ENCODE peak calls at places on chromosomes 11 and 22, in eight cellular contexts. M is brain microvascular endothelial cell, R is GM12865, Y is astrocyte of the spinal cord, N is GM13976, K is ovary, I is Calu3, X is cardiac fibroblast. A is an unnamed sample.

GRCh38 chr11:87097582-87097981 is 59.8 kb downstream of the TMEM135 start:
- DNase-seq in M (peak; percentile 22), R (peak; percentile 41), Y (peak; percentile 18), N (peak; percentile 62), K (peak; percentile 39), I (peak; percentile 40), X (peak; percentile 52), A (no peak)

GRCh38 chr22:43295660-43296059 is 47.5 kb downstream of the SCUBE1 start:
- DNase-seq in M (no peak), R (no peak), Y (no peak), N (no peak), K (no peak), I (no peak), X (no peak), A (no peak)

GRCh38 chr11:24312464-24313238 is 184.2 kb upstream of the LUZP2 start:
- DNase-seq in M (peak; percentile 92), R (no peak), Y (peak; percentile 66), N (no peak), K (no peak), I (no peak), X (peak; percentile 36), A (no peak)

GRCh38 chr22:20644071-20644642 is 129.8 kb upstream of the SERPIND1 start:
- DNase-seq in M (no peak), R (no peak), Y (no peak), N (no peak), K (no peak), I (no peak), X (no peak), A (no peak)

GRCh38 chr22:44931077-44931540 is 78.7 kb downstream of the PHF21B start:
- DNase-seq in M (no peak), R (no peak), Y (no peak), N (no peak), K (peak; percentile 70), I (no peak), X (no peak), A (no peak)

GRCh38 chr11:128580612-128581011 is 6.7 kb downstream of the ETS1 start:
- DNase-seq in M (no peak), R (no peak), Y (no peak), N (no peak), K (no peak), I (no peak), X (no peak), A (no peak)

GRCh38 chr11:61364012-61364396 is 1.8 kb downstream of the TMEM138 start:
- DNase-seq in M (no peak), R (no peak), Y (no peak), N (no peak), K (no peak), I (no peak), X (no peak), A (no peak)

GRCh38 chr22:31089101-31090100 is 8.3 kb downstream of the SMTN start:
- DNase-seq in M (no peak), R (peak; percentile 58), Y (peak; percentile 20), N (peak; percentile 84), K (peak; percentile 60), I (peak; percentile 52), X (peak; percentile 41), A (no peak)

GRCh38 chr22:20751185-20751851 is 22.6 kb upstream of the SERPIND1 start:
- DNase-seq in M (no peak), R (no peak), Y (no peak), N (no peak), K (no peak), I (no peak), X (peak; percentile 3), A (no peak)

DNA sequence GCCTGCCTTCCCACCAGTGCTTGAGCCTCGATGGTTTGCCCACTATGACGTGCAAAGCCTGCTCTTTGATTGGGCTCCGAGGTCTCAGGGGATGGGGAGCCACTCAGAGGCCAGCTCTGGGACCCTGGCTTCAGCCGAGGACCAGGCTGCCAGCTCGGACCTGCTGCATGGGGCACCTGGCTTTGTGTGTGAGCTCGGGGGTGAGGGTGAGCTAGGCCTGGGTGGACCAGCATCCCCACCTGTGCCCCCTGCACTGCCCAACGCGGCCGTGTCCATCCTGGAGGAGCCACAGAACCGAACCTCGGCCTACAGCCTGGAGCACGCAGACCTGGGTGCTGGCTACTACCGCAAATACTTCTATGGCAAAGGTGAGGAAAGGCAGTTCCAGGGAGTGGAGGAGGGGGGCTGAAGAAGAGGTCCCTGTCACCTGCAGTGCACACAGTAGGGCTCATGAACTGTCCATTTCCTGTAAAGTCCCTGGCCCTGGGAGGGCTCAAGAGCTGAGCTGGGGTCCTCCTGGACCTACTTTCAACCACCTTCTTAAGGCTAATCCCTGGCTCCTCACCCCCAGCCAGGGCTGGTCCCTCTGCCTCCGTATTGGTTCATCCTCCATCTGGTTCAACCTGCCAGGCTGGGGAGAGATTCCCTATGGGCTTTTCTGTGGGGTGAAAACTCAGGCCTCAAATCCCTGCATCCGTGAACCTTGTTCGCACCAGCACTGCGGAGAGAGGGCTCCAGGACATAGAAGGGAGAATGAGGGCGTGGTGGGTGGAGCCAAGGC is 3.5 kb downstream of the SIPA1 start:
- DNase-seq in M (no peak), R (no peak), Y (no peak), N (no peak), K (no peak), I (no peak), X (no peak), A (no peak)
- TF ChIP-seq CTCF in M (no peak), R (no peak), Y (no peak), N (no peak), K (no peak), I (no peak), X (no peak), A (no peak)

DNA sequence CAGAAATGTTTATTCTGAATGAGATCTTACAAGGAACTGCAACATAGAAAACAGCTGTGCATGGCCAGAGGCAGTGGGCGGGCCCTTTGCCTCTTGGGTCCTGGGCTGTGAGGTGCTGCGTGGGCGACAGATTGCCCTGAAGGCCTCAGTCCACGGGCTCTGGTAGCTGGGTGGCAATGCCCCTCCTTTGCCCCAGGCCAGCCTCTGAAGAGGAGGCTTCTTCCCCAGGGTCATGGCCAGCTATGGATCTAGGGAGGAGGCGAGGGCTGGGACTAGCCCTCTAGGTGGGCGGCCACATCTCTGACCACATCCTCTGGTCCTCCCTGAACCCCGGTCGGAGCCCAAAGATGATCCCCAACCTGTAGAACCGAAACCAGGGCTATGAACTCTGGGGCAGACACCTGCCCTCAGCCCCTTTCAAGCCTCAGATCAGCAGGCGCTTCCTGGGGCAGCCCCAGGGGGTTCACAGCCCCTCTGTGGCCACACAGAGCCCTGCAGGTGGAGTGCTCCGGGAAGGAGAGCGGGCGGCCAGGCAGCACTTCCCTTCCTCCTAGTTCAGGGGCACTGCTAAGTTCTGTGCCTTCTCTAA is 6.6 kb upstream of the CDC42BPG start:
- DNase-seq in M (no peak), R (peak; percentile 96), Y (no peak), N (peak; percentile 88), K (no peak), I (no peak), X (no peak), A (no peak)
- TF ChIP-seq CTCF in M (peak; percentile 27), R (peak; percentile 30), Y (no peak), N (no peak), K (no peak), I (no peak), X (no peak), A (peak; percentile 30)

GRCh38 chr11:123233978-123234340 is 38.9 kb upstream of the CLMP start:
- DNase-seq in M (no peak), R (no peak), Y (no peak), N (no peak), K (no peak), I (no peak), X (no peak), A (no peak)

GRCh38 chr11:123233280-123233977 is 38.4 kb upstream of the CLMP start:
- DNase-seq in M (no peak), R (peak; percentile 63), Y (no peak), N (peak; percentile 52), K (no peak), I (no peak), X (no peak), A (no peak)

GRCh38 chr11:123235687-123236261 is 40.7 kb upstream of the CLMP start:
- DNase-seq in M (no peak), R (no peak), Y (peak; percentile 50), N (no peak), K (peak; percentile 53), I (no peak), X (peak; percentile 73), A (no peak)

GRCh38 chr11:123238297-123238696 is 43.2 kb upstream of the CLMP start:
- DNase-seq in M (no peak), R (no peak), Y (peak; percentile 33), N (no peak), K (no peak), I (no peak), X (peak; percentile 43), A (no peak)

GRCh38 chr11:123235117-123235686 is 40.2 kb upstream of the CLMP start:
- DNase-seq in M (no peak), R (peak; percentile 41), Y (no peak), N (no peak), K (peak; percentile 75), I (peak; percentile 2), X (peak; percentile 61), A (no peak)
- TF ChIP-seq CTCF in M (peak; percentile 69), R (peak; percentile 37), Y (peak; percentile 65), N (no peak), K (peak; percentile 45), I (peak; percentile 12), X (peak; percentile 67), A (peak; percentile 64)

DNA sequence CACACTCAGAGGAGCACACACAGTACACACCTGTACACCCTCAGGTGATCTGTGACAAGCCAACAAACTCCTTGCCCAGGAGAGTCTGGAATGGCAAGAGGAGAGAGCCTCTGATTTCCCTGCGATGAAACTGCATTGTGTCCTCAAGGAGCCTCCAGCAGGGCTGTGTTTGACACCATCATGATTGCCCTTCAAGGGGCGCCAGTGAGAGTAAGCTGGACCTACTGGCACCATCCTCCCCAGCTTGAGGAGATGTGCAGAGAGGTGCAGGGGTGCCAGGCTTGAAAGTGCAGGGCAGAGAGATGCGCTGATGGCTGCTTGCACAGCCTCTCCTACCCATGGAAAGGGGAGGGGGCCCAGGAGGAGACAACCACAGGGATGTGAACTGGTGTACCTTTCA is 188.8 kb upstream of the CADM1 start:
- DNase-seq in M (no peak), R (no peak), Y (no peak), N (no peak), K (no peak), I (no peak), X (no peak), A (no peak)
- TF ChIP-seq CTCF in M (no peak), R (no peak), Y (no peak), N (no peak), K (no peak), I (no peak), X (no peak), A (no peak)